ENCODE peak calls at places on chromosome 21, in five cellular contexts. B is A549; D is stimulated activated CD4-positive, alpha-beta T cell treated with anti-CD3 and anti-CD28 coated beads, Interleukin-12 subunit alpha, Interleukin-12 subunit beta, amount 100 ng/mL, for 48 hours; S is NCI-H2029; W is H7. H is an unnamed sample.

GRCh38 chr21:39314155-39315027 is 959 bp upstream of the BRWD1 start:
- DNase-seq in B (peak; percentile 10), D (peak; percentile 23), S (peak; percentile 44), W (peak; percentile 84), H (peak; percentile 23)

GRCh38 chr21:15090390-15090789 is 25.6 kb upstream of the NRIP1 start:
- DNase-seq in B (no peak), D (no peak), S (no peak), W (no peak), H (no peak)

GRCh38 chr21:41802185-41802584 is 35.3 kb upstream of the RIPK4 start:
- DNase-seq in B (no peak), D (no peak), S (no peak), W (no peak), H (no peak)

GRCh38 chr21:46661211-46661625 is 25.7 kb downstream of the PRMT2 start:
- DNase-seq in B (no peak), D (peak; percentile 40), S (peak; percentile 26), W (peak; percentile 98), H (peak; percentile 71)

GRCh38 chr21:39575778-39576177 is 37.0 kb upstream of the B3GALT5 start:
- DNase-seq in B (no peak), D (no peak), S (no peak), W (no peak), H (no peak)

GRCh38 chr21:38646213-38646837 is 148.0 kb upstream of the ERG start:
- DNase-seq in B (no peak), D (peak; percentile 20), S (no peak), W (no peak), H (no peak)

GRCh38 chr21:42991992-42992740 is 17.8 kb downstream of the PKNOX1 start:
- DNase-seq in B (no peak), D (no peak), S (no peak), W (no peak), H (no peak)

GRCh38 chr21:45523411-45524101 is 18.7 kb downstream of the SLC19A1 start:
- DNase-seq in B (no peak), D (no peak), S (no peak), W (no peak), H (no peak)

GRCh38 chr21:38787461-38788274 is 18.1 kb upstream of the ETS2 start:
- DNase-seq in B (peak; percentile 79), D (no peak), S (peak; percentile 90), W (peak; percentile 60), H (no peak)

GRCh38 chr21:42043961-42044360 is 27.2 kb upstream of the UMODL1 start:
- DNase-seq in B (no peak), D (no peak), S (no peak), W (no peak), H (no peak)

GRCh38 chr21:32087452-32087851 is 191.4 kb downstream of the MIS18A start:
- DNase-seq in B (no peak), D (no peak), S (no peak), W (no peak), H (no peak)

GRCh38 chr21:14591882-14592281 is 45.8 kb upstream of the SAMSN1 start:
- DNase-seq in B (no peak), D (no peak), S (no peak), W (no peak), H (no peak)

GRCh38 chr21:30382201-30382600 is 10.1 kb upstream of the KRTAP13-2 start:
- DNase-seq in B (no peak), D (no peak), S (no peak), W (no peak), H (no peak)

GRCh38 chr21:45054162-45054926 is 20.0 kb upstream of the ADARB1 start:
- DNase-seq in B (no peak), D (no peak), S (no peak), W (peak; percentile 63), H (no peak)

GRCh38 chr21:22154579-22155274 is 1156.5 kb downstream of the NCAM2 start:
- DNase-seq in B (no peak), D (no peak), S (no peak), W (no peak), H (no peak)

GRCh38 chr21:44958471-44959191 is 18.8 kb downstream of the SLX9 start:
- DNase-seq in B (no peak), D (no peak), S (no peak), W (peak; percentile 80), H (no peak)

GRCh38 chr21:15278279-15278678 is 213.5 kb upstream of the NRIP1 start:
- DNase-seq in B (no peak), D (no peak), S (no peak), W (no peak), H (no peak)

GRCh38 chr21:32653326-32653901 is 41.2 kb upstream of the CFAP298 start:
- DNase-seq in B (peak; percentile 9), D (peak; percentile 2), S (peak; percentile 1), W (peak; percentile 69), H (peak; percentile 44)

GRCh38 chr21:17540530-17540929 is 27.7 kb downstream of the CXADR start:
- DNase-seq in B (no peak), D (no peak), S (no peak), W (no peak), H (no peak)

GRCh38 chr21:29144736-29145353 is 14.4 kb downstream of the MAP3K7CL start:
- DNase-seq in B (no peak), D (no peak), S (no peak), W (no peak), H (no peak)